ENCODE peak calls at places on chromosomes 1 and 21, in six cellular contexts. N is putamen, R is astrocyte of the spinal cord, V is GDM1, A is Calu3, P is cardiac muscle cell. T is an unnamed sample.
A peak's percentile ranks its signal among the peaks of the same experiment; 100 is the strongest.

GRCh38 chr1:237884237-237884636 is 6.5 kb downstream of the ZP4 start:
- DNase-seq in A (no peak), N (no peak), V (no peak), R (no peak), P (no peak), T (no peak)

GRCh38 chr1:91651243-91651642 is 150.6 kb downstream of the CDC7 start:
- DNase-seq in V (no peak), A (no peak), P (no peak), R (no peak), N (no peak), T (no peak)

GRCh38 chr1:205191127-205191577 is 20.4 kb downstream of the DSTYK start:
- DNase-seq in N (no peak), R (no peak), V (no peak), P (peak; percentile 10), A (no peak), T (no peak)

GRCh38 chr1:19028110-19028509 is 71.6 kb upstream of the IFFO2 start:
- DNase-seq in P (no peak), R (no peak), V (no peak), N (no peak), A (no peak), T (no peak)

GRCh38 chr21:41933259-41934079 is 20.3 kb downstream of the C2CD2 start:
- DNase-seq in R (no peak), A (no peak), P (no peak), V (peak; percentile 64), N (no peak), T (no peak)

GRCh38 chr21:33300701-33301631 is 23.8 kb upstream of the IFNAR1 start:
- DNase-seq in V (peak; percentile 54), P (no peak), R (no peak), A (no peak), N (peak; percentile 39), T (no peak)

GRCh38 chr1:70509996-70510876 is 99.2 kb downstream of the CTH start:
- DNase-seq in P (peak; percentile 65), N (peak; percentile 47), A (peak; percentile 11), R (peak; percentile 96), V (peak; percentile 11), T (no peak)

GRCh38 chr1:32181065-32181464 is 1.6 kb downstream of the TXLNA start:
- DNase-seq in N (no peak), P (no peak), R (no peak), A (no peak), V (no peak), T (no peak)

GRCh38 chr1:81228926-81229325 is 571.8 kb upstream of the ADGRL2 start:
- DNase-seq in A (no peak), R (no peak), V (no peak), P (no peak), N (no peak), T (no peak)

GRCh38 chr1:198151688-198152087 is 5.1 kb upstream of the NEK7 start:
- DNase-seq in N (no peak), V (no peak), A (no peak), R (no peak), P (no peak), T (no peak)

GRCh38 chr21:21103692-21104091 is 105.5 kb downstream of the NCAM2 start:
- DNase-seq in V (no peak), A (no peak), P (no peak), R (no peak), N (no peak), T (no peak)

GRCh38 chr1:112998592-112999235 is 42.7 kb upstream of the SLC16A1 start:
- DNase-seq in P (peak; percentile 74), N (peak; percentile 20), V (no peak), R (peak; percentile 84), A (peak; percentile 13), T (peak; percentile 70)

GRCh38 chr1:117181630-117182041 is 29.1 kb downstream of the VTCN1 start:
- DNase-seq in V (no peak), R (no peak), P (no peak), A (no peak), N (no peak), T (no peak)

GRCh38 chr1:36560177-36560576 is 77.5 kb upstream of the CSF3R start:
- DNase-seq in N (no peak), A (no peak), V (no peak), P (no peak), R (no peak), T (no peak)